ENCODE peak calls at places on chromosomes 7 and 10, in six cellular contexts. T is right lobe of liver, Y is heart left ventricle, B is spleen, G is vagina, P is sigmoid colon. F is an unnamed sample.

GRCh38 chr10:17673517-17674051 is 29.6 kb downstream of the STAM start:
- DNase-seq in T (no peak), Y (no peak), B (no peak), G (no peak), P (no peak), F (no peak)

GRCh38 chr7:41385996-41386395 is 316.9 kb downstream of the INHBA start:
- DNase-seq in T (no peak), Y (no peak), B (no peak), G (no peak), P (no peak), F (no peak)

GRCh38 chr7:32163141-32163806 is 93.1 kb upstream of the PDE1C start:
- DNase-seq in T (no peak), Y (no peak), B (no peak), G (no peak), P (peak), F (peak)

GRCh38 chr10:43846187-43846680 is 197.6 kb upstream of the ZNF32 start:
- DNase-seq in T (no peak), Y (peak), B (no peak), G (no peak), P (no peak), F (no peak)

GRCh38 chr7:22826593-22826992 is 3.9 kb upstream of the TOMM7 start:
- DNase-seq in T (no peak), Y (no peak), B (no peak), G (no peak), P (no peak), F (no peak)

GRCh38 chr10:24255907-24256306 is 47.0 kb downstream of the KIAA1217 start:
- DNase-seq in T (no peak), Y (no peak), B (no peak), G (no peak), P (no peak), F (peak)

GRCh38 chr10:83582407-83583095 is 556.8 kb upstream of the GHITM start:
- DNase-seq in T (no peak), Y (no peak), B (no peak), G (no peak), P (no peak), F (no peak)

GRCh38 chr10:128468462-128468861 is 342.2 kb upstream of the MKI67 start:
- DNase-seq in T (no peak), Y (no peak), B (no peak), G (no peak), P (no peak), F (no peak)

GRCh38 chr7:80244206-80244956 is 109.8 kb downstream of the GNAI1 start:
- DNase-seq in T (no peak), Y (no peak), B (no peak), G (no peak), P (no peak), F (no peak)

GRCh38 chr10:5737352-5737751 is 52.7 kb downstream of the TASOR2 start:
- DNase-seq in T (no peak), Y (no peak), B (no peak), G (no peak), P (no peak), F (no peak)

GRCh38 chr7:13822678-13823077 is 166.8 kb downstream of the ETV1 start:
- DNase-seq in T (no peak), Y (no peak), B (no peak), G (no peak), P (no peak), F (no peak)

GRCh38 chr10:31700222-31700621 is 228.4 kb downstream of the ARHGAP12 start:
- DNase-seq in T (no peak), Y (peak), B (no peak), G (no peak), P (no peak), F (no peak)

GRCh38 chr10:6218692-6219493 is 16.2 kb downstream of the PFKFB3 start:
- DNase-seq in T (no peak), Y (no peak), B (no peak), G (no peak), P (peak), F (no peak)

GRCh38 chr7:39609462-39610149 is 13.8 kb upstream of the RALA start:
- DNase-seq in T (no peak), Y (peak), B (peak), G (no peak), P (no peak), F (no peak)

GRCh38 chr7:41399171-41399570 is 303.7 kb downstream of the INHBA start:
- DNase-seq in T (no peak), Y (no peak), B (no peak), G (no peak), P (no peak), F (no peak)

GRCh38 chr10:60706146-60706545 is 72.1 kb upstream of the CDK1 start:
- DNase-seq in T (no peak), Y (no peak), B (no peak), G (no peak), P (no peak), F (no peak)

GRCh38 chr10:70753841-70754621 is 31.1 kb downstream of the TBATA start:
- DNase-seq in T (no peak), Y (peak), B (peak), G (no peak), P (no peak), F (no peak)

GRCh38 chr7:158782638-158783490 is 46.4 kb downstream of the ESYT2 start:
- DNase-seq in T (no peak), Y (peak), B (no peak), G (no peak), P (peak), F (peak)

GRCh38 chr7:30430300-30430699 is 48.3 kb downstream of the NOD1 start:
- DNase-seq in T (no peak), Y (no peak), B (no peak), G (no peak), P (peak), F (no peak)

GRCh38 chr7:126177779-126178178 is 1075.0 kb downstream of the GRM8 start:
- DNase-seq in T (no peak), Y (no peak), B (no peak), G (no peak), P (no peak), F (no peak)

GRCh38 chr7:133428876-133429275 is 176.0 kb downstream of the EXOC4 start:
- DNase-seq in T (no peak), Y (no peak), B (no peak), G (no peak), P (no peak), F (no peak)

GRCh38 chr10:42991442-42992098 is 85.3 kb upstream of the RET start:
- DNase-seq in T (no peak), Y (no peak), B (peak), G (no peak), P (peak), F (no peak)

GRCh38 chr7:20959281-20959680 is 172.6 kb upstream of the SP8 start:
- DNase-seq in T (no peak), Y (no peak), B (no peak), G (no peak), P (no peak), F (no peak)

GRCh38 chr7:101402081-101402779 is 39.6 kb downstream of the COL26A1 start:
- DNase-seq in T (no peak), Y (no peak), B (no peak), G (no peak), P (no peak), F (no peak)

GRCh38 chr7:55497521-55497920 is 74.8 kb downstream of the VOPP1 start:
- DNase-seq in T (no peak), Y (no peak), B (peak), G (no peak), P (no peak), F (no peak)

GRCh38 chr10:28118985-28119628 is 120.2 kb upstream of the ODAD2 start:
- DNase-seq in T (no peak), Y (no peak), B (no peak), G (no peak), P (no peak), F (no peak)

GRCh38 chr10:109968954-109969644 is 38.7 kb upstream of the ADD3 start:
- DNase-seq in T (peak), Y (no peak), B (no peak), G (no peak), P (no peak), F (no peak)

GRCh38 chr7:65216469-65216868 is 157.2 kb upstream of the ZNF92 start:
- DNase-seq in T (peak), Y (no peak), B (peak), G (peak), P (no peak), F (peak)

GRCh38 chr7:106659369-106659962 is 1.5 kb downstream of the CCDC71L start:
- DNase-seq in T (no peak), Y (no peak), B (no peak), G (no peak), P (no peak), F (no peak)

GRCh38 chr7:151850484-151851159 is 26.3 kb downstream of the PRKAG2 start:
- DNase-seq in T (peak), Y (no peak), B (no peak), G (no peak), P (no peak), F (no peak)

GRCh38 chr10:22570234-22570633 is 144.1 kb downstream of the PIP4K2A start:
- DNase-seq in T (no peak), Y (no peak), B (no peak), G (no peak), P (no peak), F (no peak)

GRCh38 chr7:108454674-108455523 is 1.3 kb downstream of the NRCAM start:
- DNase-seq in T (no peak), Y (peak), B (peak), G (no peak), P (no peak), F (peak)

GRCh38 chr10:112658900-112659328 is 211.9 kb downstream of the VTI1A start:
- DNase-seq in T (no peak), Y (no peak), B (no peak), G (no peak), P (no peak), F (no peak)

GRCh38 chr7:132806834-132807233 is 230.6 kb upstream of the PLXNA4 start:
- DNase-seq in T (no peak), Y (no peak), B (no peak), G (no peak), P (no peak), F (no peak)

GRCh38 chr7:240887-241421 is 48.6 kb downstream of the FAM20C start:
- DNase-seq in T (no peak), Y (no peak), B (no peak), G (no peak), P (no peak), F (no peak)

GRCh38 chr7:12729112-12729511 is 41.7 kb downstream of the ARL4A start:
- DNase-seq in T (peak), Y (peak), B (no peak), G (no peak), P (peak), F (peak)

GRCh38 chr10:122022276-122022675 is 33.3 kb downstream of the TACC2 start:
- DNase-seq in T (no peak), Y (no peak), B (no peak), G (no peak), P (no peak), F (no peak)

GRCh38 chr10:122020202-122020601 is 31.2 kb downstream of the TACC2 start:
- DNase-seq in T (no peak), Y (no peak), B (no peak), G (no peak), P (no peak), F (no peak)

GRCh38 chr10:122019414-122019975 is 30.5 kb downstream of the TACC2 start:
- DNase-seq in T (peak), Y (peak), B (no peak), G (no peak), P (no peak), F (no peak)

GRCh38 chr10:122021828-122022227 is 32.9 kb downstream of the TACC2 start:
- DNase-seq in T (no peak), Y (no peak), B (no peak), G (no peak), P (peak), F (no peak)

DNA sequence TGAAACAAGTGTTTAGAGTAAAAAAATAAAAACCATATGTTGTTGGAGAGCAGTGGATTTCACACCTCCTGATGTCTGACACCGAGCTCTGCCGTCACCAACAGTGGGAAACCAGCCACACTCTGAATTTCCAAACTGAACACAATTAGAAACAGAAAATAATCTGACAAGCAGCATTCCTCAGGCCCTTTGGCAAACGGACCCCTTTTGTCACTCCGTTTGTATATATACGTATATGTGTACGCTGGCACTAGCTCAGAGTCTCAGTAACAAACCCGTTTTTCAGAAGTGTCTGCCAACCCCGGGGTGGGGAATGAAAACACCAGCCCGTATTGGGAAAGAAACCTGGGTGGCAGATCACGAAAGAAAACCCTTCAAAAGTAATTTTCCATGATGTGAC is 32.5 kb downstream of the TACC2 start:
- DNase-seq in T (no peak), Y (no peak), B (no peak), G (no peak), P (peak), F (no peak)
- TF ChIP-seq POLR2A in T (no peak), Y (no peak), B (no peak), G (no peak), P (no peak), F (no peak)

DNA sequence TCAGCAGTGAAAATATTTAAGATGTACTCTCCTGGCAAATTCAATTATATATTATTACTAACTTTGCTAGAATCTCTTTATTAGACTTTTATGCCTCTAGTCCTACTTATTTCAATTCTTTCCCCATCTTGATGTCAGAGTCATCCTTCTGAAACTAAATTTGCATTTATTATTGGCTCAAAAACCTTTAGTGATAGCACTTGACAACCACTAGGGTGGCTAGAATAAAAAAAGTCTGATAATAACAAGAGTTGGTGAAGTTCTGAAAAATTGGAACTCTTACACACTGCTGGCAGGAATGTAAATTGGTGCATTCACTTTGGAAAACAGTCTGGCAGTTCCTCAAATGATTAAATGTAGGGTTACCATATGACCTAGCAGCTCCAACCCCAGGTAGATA is 73.8 kb downstream of the LSMEM1 start:
- DNase-seq in T (no peak), Y (no peak), B (no peak), G (no peak), P (no peak), F (no peak)
- TF ChIP-seq CTCF in T (no peak), Y (no peak), B (no peak), G (no peak), P (no peak), F (no peak)

DNA sequence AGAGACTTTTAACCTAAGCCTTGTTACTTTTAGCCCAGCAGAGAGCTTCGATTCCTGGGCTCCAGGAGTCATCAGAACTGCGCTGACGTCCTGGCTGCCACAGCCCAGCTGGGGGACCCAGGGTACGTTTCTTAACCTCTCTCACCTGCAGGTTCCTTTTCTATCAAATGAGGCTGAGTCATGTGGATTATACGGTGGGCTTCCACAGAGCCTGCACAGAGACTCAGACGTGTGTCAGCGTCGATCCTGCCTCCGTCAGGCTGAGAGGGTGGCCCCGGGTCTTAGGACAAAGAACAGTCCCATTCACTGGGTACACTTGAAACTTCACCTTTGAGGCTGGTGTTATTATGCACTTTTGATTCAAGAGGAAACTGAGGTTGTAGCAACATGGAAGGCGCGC is 100.7 kb upstream of the FGFR2 start:
- DNase-seq in T (no peak), Y (no peak), B (no peak), G (no peak), P (no peak), F (no peak)
- TF ChIP-seq POLR2A in T (no peak), Y (no peak), B (no peak), G (no peak), P (no peak), F (no peak)

DNA sequence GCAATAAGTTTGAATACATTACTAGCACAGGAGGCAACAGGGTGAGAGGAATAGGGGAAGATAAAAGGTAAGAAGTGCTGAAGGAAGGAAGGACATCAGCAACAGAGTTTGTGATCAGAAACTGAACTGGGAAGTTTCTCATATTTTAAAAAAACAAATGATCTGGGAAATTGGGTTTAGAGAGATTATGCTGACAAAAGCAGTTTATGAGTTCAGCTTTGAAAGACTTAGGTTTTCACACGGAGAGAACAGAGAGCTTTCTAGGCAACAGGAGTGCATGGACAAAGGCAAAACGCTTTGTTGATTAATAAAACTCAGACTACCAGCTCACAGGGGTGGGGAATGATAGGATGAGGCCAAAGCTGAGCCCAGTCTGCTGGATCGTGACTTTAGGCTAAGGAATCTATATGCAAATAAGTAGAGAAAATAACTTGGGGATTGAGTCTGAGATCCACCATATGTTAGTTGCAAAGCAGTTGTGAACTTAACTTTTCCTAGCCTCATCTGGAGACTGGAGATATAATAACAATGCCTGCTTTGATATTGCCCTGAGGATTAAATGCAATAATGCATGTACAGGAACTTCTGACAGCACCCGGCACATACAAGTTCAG is 4.2 kb downstream of the OSBPL3 start:
- DNase-seq in T (no peak), Y (no peak), B (no peak), G (no peak), P (no peak), F (no peak)
- TF ChIP-seq CTCF in T (no peak), Y (no peak), B (no peak), G (no peak), P (no peak), F (no peak)

DNA sequence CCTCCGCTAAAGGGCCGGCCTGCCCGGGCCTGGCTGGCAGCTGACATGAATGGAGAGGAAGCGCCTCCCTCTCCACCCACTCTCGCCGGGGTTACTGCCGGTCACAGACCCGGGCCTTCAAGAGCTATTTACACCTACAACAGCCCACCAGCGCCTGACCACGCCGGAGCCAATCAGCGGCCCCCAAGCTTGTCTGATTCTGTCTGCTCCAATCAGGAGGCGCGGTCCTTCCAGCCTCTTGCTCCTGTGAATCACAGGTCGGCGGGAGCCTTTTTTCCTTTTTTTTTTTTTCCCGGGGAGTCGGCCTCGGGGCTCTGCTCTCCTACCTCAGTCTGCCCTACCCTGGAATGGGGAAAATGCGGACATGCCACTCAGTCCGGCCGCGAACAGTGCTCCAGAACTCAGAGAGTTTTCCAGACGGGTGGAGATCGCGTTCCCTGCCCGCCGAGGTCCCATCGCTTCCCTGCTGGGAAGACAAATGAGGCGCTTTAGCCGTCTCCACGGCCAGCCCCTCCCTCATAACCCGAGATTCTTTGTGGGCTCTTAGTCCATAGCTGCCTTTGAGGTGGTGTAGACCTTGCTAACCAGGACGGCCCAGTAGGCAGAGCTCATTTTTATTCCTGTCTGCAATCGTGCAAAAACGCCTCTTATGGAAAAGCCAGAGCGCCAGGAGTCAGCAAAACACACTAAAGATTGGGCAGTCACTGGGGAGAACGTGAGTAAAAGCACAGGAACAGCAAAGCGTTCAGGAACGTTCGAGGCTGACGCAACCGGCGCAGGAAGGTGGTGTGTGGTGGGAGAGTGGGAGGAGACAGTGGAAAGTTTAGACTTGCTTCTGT is 26.5 kb downstream of the SCD start:
- DNase-seq in T (peak), Y (peak), B (peak), G (peak), P (peak), F (peak)
- TF ChIP-seq POLR2A in T (peak), Y (no peak), B (no peak), G (no peak), P (no peak), F (peak)

GRCh38 chr7:135161669-135162068 is 8.8 kb downstream of the CYREN start:
- DNase-seq in T (no peak), Y (no peak), B (no peak), G (no peak), P (no peak), F (no peak)

GRCh38 chr7:135162382-135163001 is 8.0 kb downstream of the CYREN start:
- DNase-seq in T (no peak), Y (no peak), B (no peak), G (no peak), P (no peak), F (no peak)

GRCh38 chr7:135165862-135166261 is 4.6 kb downstream of the CYREN start:
- DNase-seq in T (no peak), Y (no peak), B (no peak), G (no peak), P (no peak), F (no peak)

GRCh38 chr7:135166338-135166989 is 4.0 kb downstream of the CYREN start:
- DNase-seq in T (peak), Y (no peak), B (peak), G (no peak), P (no peak), F (no peak)

GRCh38 chr7:135164357-135165021 is 6.0 kb downstream of the CYREN start:
- DNase-seq in T (no peak), Y (peak), B (peak), G (no peak), P (no peak), F (no peak)
- TF ChIP-seq CTCF in T (peak), Y (no peak), B (no peak), G (no peak), P (no peak), F (no peak)

DNA sequence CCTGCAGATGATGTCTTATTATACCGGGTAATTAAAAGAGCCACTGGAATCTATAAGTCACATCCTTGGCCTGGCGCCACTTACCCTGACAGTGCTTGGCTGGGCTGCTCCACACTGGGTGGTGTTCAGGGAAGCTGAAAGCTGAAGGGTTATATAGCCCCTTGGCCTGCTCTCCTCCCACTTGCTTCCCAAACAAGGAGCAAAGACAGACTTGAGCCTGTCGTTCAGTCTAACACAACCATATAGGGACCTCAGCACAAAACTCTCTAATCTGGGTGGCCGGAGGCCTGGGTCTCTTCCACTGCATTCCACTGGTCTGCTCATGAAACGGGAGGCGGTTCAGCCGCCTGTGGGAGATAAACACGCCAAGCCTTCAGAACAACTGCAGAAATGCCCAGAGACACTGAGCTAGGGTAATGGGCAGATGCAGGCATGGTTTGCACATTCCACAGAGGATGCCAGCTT is at the start of gene ACTA2:
- DNase-seq in T (no peak), Y (peak), B (no peak), G (no peak), P (peak), F (peak)
- TF ChIP-seq POLR2A in T (peak), Y (no peak), B (no peak), G (no peak), P (peak), F (no peak)

F was measured in ovary.